ENCODE peak calls at places on chromosomes 12 and 14, in five cellular contexts. K, W, B, P and C are unnamed samples. For H3K4me1, the result is how much of the 10 kb centered on the place peaks cover.

GRCh38 chr14:100533647-100534485 is 53.4 kb downstream of the BEGAIN start:
- DNase-seq in K (peak), W (no peak), B (no peak), P (peak), C (no peak)

GRCh38 chr12:43285248-43285647 is 266.8 kb downstream of the ADAMTS20 start:
- DNase-seq in K (no peak), W (no peak), B (peak), P (no peak), C (no peak)

GRCh38 chr14:88168498-88169165 is 154.4 kb downstream of the KCNK10 start:
- DNase-seq in K (no peak), W (no peak), B (peak), P (no peak), C (peak)

GRCh38 chr14:24094839-24095195 is 706 bp downstream of the PCK2 start:
- DNase-seq in K (no peak), W (no peak), B (no peak), P (no peak), C (no peak)

GRCh38 chr12:121069206-121069605 is 30.2 kb upstream of the OASL start:
- DNase-seq in K (no peak), W (no peak), B (no peak), P (no peak), C (no peak)

GRCh38 chr12:2944401-2945047 is 14.7 kb upstream of the TEAD4 start:
- DNase-seq in K (peak), W (peak), B (peak), P (peak), C (no peak)

GRCh38 chr14:103716091-103716801 is 636 bp downstream of the ZFYVE21 start:
- DNase-seq in K (peak), W (no peak), B (no peak), P (no peak), C (no peak)

GRCh38 chr14:49550284-49551184 is 35.6 kb downstream of the RPS29 start:
- DNase-seq in K (no peak), W (peak), B (peak), P (no peak), C (no peak)

GRCh38 chr12:53276511-53276910 is 8.4 kb downstream of the ESPL1 start:
- DNase-seq in K (no peak), W (no peak), B (no peak), P (no peak), C (no peak)

GRCh38 chr12:51269174-51270066 is 795 bp downstream of the SMAGP start:
- DNase-seq in K (peak), W (no peak), B (no peak), P (peak), C (peak)

GRCh38 chr14:101970830-101971400 is 6.5 kb downstream of the DYNC1H1 start:
- DNase-seq in K (no peak), W (no peak), B (no peak), P (no peak), C (no peak)

GRCh38 chr14:73747386-73748211 is 33.4 kb upstream of the PNMA1 start:
- DNase-seq in K (no peak), W (no peak), B (no peak), P (no peak), C (no peak)

GRCh38 chr14:73748858-73749357 is 34.7 kb upstream of the PNMA1 start:
- DNase-seq in K (no peak), W (no peak), B (no peak), P (no peak), C (no peak)

GRCh38 chr14:73744874-73745529 is 30.8 kb upstream of the PNMA1 start:
- DNase-seq in K (peak), W (peak), B (no peak), P (peak), C (no peak)

GRCh38 chr14:73745571-73746539 is 31.7 kb upstream of the PNMA1 start:
- DNase-seq in K (no peak), W (no peak), B (no peak), P (no peak), C (no peak)

GRCh38 chr14:73746540-73747385 is 32.6 kb upstream of the PNMA1 start:
- DNase-seq in K (peak), W (no peak), B (no peak), P (no peak), C (no peak)
- H3K4me3 ChIP-seq in K (no peak), W (no peak), B (no peak), P (no peak), C (no peak)

GRCh38 chr12:12774791-12775190 is 10.7 kb upstream of the APOLD1 start:
- DNase-seq in K (no peak), W (no peak), B (peak), P (no peak), C (no peak)
- H3K4me1 ChIP-seq in K (under half), W (under half), B (under half), P (under half), C (under half)

DNA sequence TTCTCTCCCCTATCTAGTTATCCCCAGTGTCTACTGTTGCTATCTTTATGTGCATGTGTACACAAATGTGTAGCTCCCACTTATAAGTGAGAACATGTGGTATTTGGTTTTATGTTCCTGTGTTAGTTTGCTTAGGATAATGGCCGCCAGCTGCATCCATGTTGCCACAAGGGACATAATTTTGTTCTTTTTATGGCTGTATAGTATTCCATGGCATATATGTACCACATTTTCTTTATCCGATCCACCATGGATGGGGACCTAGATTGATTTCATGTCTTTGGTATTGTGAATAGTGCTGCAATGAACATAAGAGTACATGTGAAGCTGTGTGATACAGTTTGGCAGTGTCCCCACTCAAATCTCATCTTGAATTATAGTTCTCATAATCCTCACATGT is 218.1 kb downstream of the KSR2 start:
- DNase-seq in K (no peak), W (no peak), B (no peak), P (no peak), C (no peak)
- H3K4me3 ChIP-seq in K (no peak), W (no peak), B (no peak), P (no peak), C (no peak)

GRCh38 chr14:70915415-70915814 is 8.2 kb downstream of the PCNX1 start:
- DNase-seq in K (no peak), W (no peak), B (no peak), P (no peak), C (no peak)
- H3K4me1 ChIP-seq in K (under half), W (under half), B (under half), P (under half), C (under half)

DNA sequence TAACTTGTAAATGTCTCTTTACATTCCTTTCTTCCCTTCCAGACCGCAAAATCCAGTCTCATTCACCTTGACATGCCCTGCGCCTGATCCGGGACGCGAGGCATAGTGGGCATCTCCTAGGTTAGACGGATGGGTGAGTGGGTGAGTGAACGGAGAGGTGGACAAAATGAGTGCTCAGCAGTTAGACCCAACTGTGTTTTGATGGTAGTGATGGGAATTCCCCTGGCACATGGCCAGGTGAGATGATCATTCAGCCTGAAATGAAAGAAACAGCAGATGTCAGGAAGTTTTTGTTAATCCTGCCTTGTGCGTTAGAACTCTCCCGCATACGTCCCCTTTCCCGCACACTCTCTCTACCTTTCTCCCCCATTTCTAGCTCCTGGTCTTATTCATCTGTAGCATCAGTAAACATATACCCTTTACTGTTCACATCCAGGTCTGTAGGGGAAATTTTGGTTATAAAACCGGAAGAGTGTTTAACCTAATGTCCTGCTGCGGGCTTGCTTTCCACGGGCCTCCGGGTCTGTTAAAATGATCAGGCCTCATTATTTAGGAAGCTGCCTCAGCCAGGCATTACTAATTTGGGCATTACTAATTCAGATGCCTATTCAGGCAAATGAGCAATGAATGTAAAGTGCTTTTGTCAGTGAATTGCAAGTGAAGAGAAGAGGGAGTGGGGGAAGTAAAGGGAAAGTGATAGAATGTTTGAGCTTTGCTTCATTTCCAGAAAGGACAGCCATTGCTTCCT is 172.8 kb downstream of the ETV6 start:
- DNase-seq in K (no peak), W (no peak), B (peak), P (no peak), C (no peak)
- H3K4me3 ChIP-seq in K (no peak), W (no peak), B (no peak), P (no peak), C (no peak)

DNA sequence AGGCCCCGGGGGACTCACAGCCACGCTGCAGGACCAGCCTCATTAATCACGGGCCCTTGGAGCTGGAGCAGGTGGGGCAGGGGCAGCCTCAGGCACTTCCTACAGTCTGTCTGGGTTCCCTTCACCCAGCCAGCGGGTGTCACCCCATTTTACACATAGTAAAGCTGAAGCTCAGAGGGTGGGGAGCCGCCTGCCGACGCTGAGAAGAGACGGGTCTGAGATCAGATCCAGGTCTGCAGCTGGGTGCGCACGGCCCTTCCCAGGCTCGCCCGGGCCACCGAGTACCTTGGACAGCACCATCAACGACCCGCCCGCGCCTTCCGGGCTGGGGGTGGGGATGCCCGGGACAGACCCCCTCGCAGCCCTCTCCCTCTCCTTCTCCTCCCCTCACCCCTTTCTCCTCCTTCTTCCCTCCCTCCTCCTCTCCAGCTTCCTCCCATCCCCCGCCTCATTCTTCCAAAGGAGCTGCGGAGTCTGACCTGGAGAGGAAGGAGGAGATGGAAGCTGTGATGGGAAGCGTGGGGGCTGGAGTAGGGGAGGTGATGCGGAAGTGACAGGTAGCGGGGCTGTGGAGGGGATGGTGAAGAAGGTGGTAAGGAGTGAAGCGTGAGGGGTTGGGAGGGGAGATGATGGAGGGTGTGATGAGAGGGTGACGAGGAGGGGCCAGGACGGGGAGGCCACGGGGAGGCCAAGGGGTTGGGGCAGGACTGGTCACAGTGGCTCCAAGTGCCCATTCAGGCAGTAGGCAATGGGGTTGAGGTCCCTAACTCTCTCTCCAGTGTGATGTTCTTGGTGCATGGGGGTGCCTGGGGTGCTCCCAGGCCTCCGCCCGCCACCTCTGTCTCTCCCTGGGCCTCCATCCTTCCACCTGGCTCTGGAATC is 8.8 kb downstream of the DTX1 start:
- DNase-seq in K (no peak), W (no peak), B (no peak), P (no peak), C (peak)
- H3K4me1 ChIP-seq in K (under half), W (under half), B (under half), P (under half), C (under half)